ENCODE peak calls at places on chromosomes 5 and 9, in six cellular contexts. F is iPS DF 6.9, K is heart right ventricle, V is dorsolateral prefrontal cortex, T is RWPE1, D is right atrium auricular region. L is an unnamed sample.

GRCh38 chr9:81132318-81132717 is 557.0 kb downstream of the TLE1 start:
- DNase-seq in K (no peak), T (no peak), F (no peak), D (no peak), V (no peak), L (no peak)

GRCh38 chr5:133995903-133996563 is 8.7 kb downstream of the VDAC1 start:
- DNase-seq in K (no peak), D (no peak), T (no peak), V (no peak), F (no peak), L (no peak)

GRCh38 chr5:172929371-172929838 is 29.8 kb upstream of the RPL26L1 start:
- DNase-seq in D (no peak), V (no peak), F (no peak), T (no peak), K (no peak), L (no peak)

GRCh38 chr5:147835386-147835798 is 3.9 kb upstream of the SPINK1 start:
- DNase-seq in F (no peak), D (no peak), V (no peak), K (no peak), T (peak), L (no peak)

GRCh38 chr9:134551176-134551575 is 90.4 kb upstream of the COL5A1 start:
- DNase-seq in V (no peak), F (no peak), T (no peak), D (no peak), K (no peak), L (no peak)

GRCh38 chr5:87949665-87950640 is 318.7 kb downstream of the TMEM161B start:
- DNase-seq in V (peak), T (no peak), K (no peak), F (no peak), D (no peak), L (peak)

GRCh38 chr9:114307323-114308250 is 15.3 kb upstream of the ORM1 start:
- DNase-seq in T (no peak), D (no peak), V (no peak), K (no peak), F (no peak), L (no peak)

GRCh38 chr9:85960688-85961093 is 19.7 kb downstream of the NAA35 start:
- DNase-seq in T (no peak), D (no peak), F (no peak), K (peak), V (no peak), L (no peak)

GRCh38 chr9:134894136-134894860 is 13.7 kb downstream of the FCN2 start:
- DNase-seq in F (no peak), K (no peak), D (no peak), V (no peak), T (no peak), L (no peak)

GRCh38 chr5:172793577-172794488 is 22.8 kb upstream of the DUSP1 start:
- DNase-seq in D (no peak), F (no peak), V (no peak), K (no peak), T (no peak), L (no peak)

GRCh38 chr9:2389404-2389803 is 232.2 kb upstream of the VLDLR start:
- DNase-seq in D (no peak), K (no peak), T (no peak), V (no peak), F (no peak), L (no peak)

GRCh38 chr5:88677943-88678779 is 204.8 kb downstream of the MEF2C start:
- DNase-seq in T (no peak), D (no peak), F (no peak), V (no peak), K (no peak), L (peak)

GRCh38 chr9:23887781-23888180 is 61.7 kb upstream of the ELAVL2 start:
- DNase-seq in K (no peak), F (no peak), V (no peak), T (no peak), D (no peak), L (no peak)

GRCh38 chr9:82606761-82607382 is 456.1 kb downstream of the RASEF start:
- DNase-seq in F (peak), D (no peak), T (peak), V (peak), K (peak), L (peak)

GRCh38 chr5:165290535-165290934 is 1785.1 kb downstream of the MAT2B start:
- DNase-seq in V (no peak), K (no peak), T (no peak), D (no peak), F (no peak), L (no peak)

GRCh38 chr5:165370772-165371171 is 1865.4 kb downstream of the MAT2B start:
- DNase-seq in T (no peak), D (no peak), F (no peak), V (no peak), K (no peak), L (no peak)

GRCh38 chr5:78603636-78604175 is 44.9 kb downstream of the LHFPL2 start:
- DNase-seq in V (no peak), D (no peak), T (no peak), F (no peak), K (no peak), L (no peak)

GRCh38 chr5:78600656-78601452 is 47.7 kb downstream of the LHFPL2 start:
- DNase-seq in F (no peak), D (no peak), K (no peak), V (no peak), T (no peak), L (no peak)

GRCh38 chr5:78604693-78605092 is 43.9 kb downstream of the LHFPL2 start:
- DNase-seq in V (no peak), K (no peak), T (no peak), D (no peak), F (no peak), L (no peak)

GRCh38 chr5:78601622-78602314 is 46.8 kb downstream of the LHFPL2 start:
- DNase-seq in F (no peak), D (no peak), V (no peak), T (no peak), K (no peak), L (no peak)

GRCh38 chr5:78602400-78602799 is 46.2 kb downstream of the LHFPL2 start:
- DNase-seq in V (no peak), K (no peak), F (no peak), D (no peak), T (no peak), L (no peak)
- H3K27ac ChIP-seq in V (no peak), K (peak), F (no peak), D (no peak), T (no peak), L (no peak)

GRCh38 chr9:110984890-110985437 is 53.3 kb downstream of the LPAR1 start:
- DNase-seq in T (no peak), D (no peak), F (no peak), K (no peak), V (no peak), L (no peak)
- H3K27ac ChIP-seq in T (no peak), D (no peak), F (no peak), K (no peak), V (no peak), L (no peak)

GRCh38 chr9:127523312-127523851 is 72.1 kb downstream of the LRSAM1 start:
- DNase-seq in D (no peak), F (peak), V (no peak), K (peak), T (no peak), L (no peak)
- H3K27ac ChIP-seq in D (no peak), F (no peak), V (no peak), K (peak), T (peak), L (no peak)

DNA sequence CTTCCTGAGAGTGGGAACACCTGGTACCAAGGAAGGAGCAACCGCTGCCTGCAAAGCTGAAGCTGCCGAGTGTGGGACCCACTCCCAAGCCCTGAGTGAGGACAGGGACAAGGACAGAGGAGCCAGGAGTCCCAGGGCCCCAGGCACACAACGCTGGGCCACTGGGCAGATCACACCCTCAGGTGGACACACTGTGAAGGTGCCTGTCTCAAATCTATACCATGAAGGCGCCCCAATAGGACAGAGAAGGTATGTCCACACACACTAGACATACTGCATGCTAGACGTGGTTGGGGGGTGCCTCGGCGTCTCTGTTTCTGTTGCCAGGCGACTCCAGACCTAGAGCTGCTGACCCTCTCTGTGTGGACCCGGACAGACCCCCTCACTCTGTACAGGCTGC is 60.9 kb downstream of the ROR2 start:
- DNase-seq in V (no peak), K (no peak), T (no peak), D (no peak), F (no peak), L (no peak)
- H3K27ac ChIP-seq in V (no peak), K (no peak), T (no peak), D (no peak), F (no peak), L (no peak)

DNA sequence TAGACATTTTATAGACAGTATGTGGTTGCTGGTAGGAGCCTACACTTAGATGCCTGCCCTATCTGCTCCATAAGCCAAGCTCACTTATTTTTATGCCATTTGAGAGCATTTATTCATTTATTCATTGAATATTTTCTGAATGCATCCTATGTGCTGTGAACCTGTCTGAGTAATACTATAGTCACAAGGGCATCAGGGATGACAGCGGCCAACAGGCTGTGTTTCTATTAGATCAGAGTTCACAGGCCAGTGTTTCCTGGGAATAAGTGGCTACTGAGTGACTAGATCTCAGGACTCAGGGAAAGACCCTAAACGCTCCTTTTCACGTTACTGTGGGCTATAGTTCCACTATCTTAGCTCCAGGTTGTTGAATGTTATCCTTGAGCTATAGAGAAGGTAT is 235.1 kb upstream of the MSX2 start:
- DNase-seq in D (no peak), K (no peak), T (no peak), F (no peak), V (no peak), L (no peak)
- H3K27ac ChIP-seq in D (no peak), K (no peak), T (no peak), F (no peak), V (no peak), L (no peak)